ENCODE peak calls at places on chromosomes 13 and 19, in ten cellular contexts. J is stimulated activated CD4-positive, alpha-beta T cell treated with anti-CD3 and anti-CD28 coated beads, Interleukin-4, amount 100 ng/mL, for 1 hour; U is NCI-H524 treated with DMSO at 0.1 percent for 48 hours; V is caudate nucleus; R is hippocampal formation; W is mucosa of descending colon; G is activated CD4-positive, alpha-beta T cell treated with anti-CD3 and anti-CD28 coated beads for 1 hour; C is T follicular helper cell; A is GM20000; B is keratinocyte. N is an unnamed sample.

GRCh38 chr13:71087006-71087405 is 780.0 kb downstream of the DACH1 start:
- DNase-seq in C (no peak), B (no peak), J (no peak), U (no peak), R (no peak), W (no peak), A (no peak), V (no peak), G (no peak), N (no peak)

GRCh38 chr19:58407658-58408151 is 744 bp upstream of the ZNF584 start:
- DNase-seq in U (no peak), C (no peak), V (no peak), B (no peak), W (no peak), R (no peak), A (peak; percentile 34), G (no peak), J (no peak), N (no peak)

GRCh38 chr13:71935166-71935840 is 68.3 kb upstream of the DACH1 start:
- DNase-seq in G (no peak), R (no peak), V (no peak), A (no peak), J (no peak), B (no peak), C (no peak), W (no peak), U (no peak), N (no peak)

GRCh38 chr13:24307211-24308067 is 1.9 kb upstream of the C1QTNF9 start:
- DNase-seq in G (no peak), W (peak; percentile 49), U (no peak), J (no peak), B (no peak), R (no peak), V (no peak), A (no peak), C (no peak), N (no peak)

GRCh38 chr19:44202470-44202869 is 9.9 kb upstream of the ZNF227 start:
- DNase-seq in G (no peak), R (no peak), V (no peak), W (no peak), A (no peak), C (no peak), J (no peak), U (no peak), B (no peak), N (no peak)

GRCh38 chr13:102608944-102609343 is 12.2 kb downstream of the TPP2 start:
- DNase-seq in V (no peak), G (no peak), W (no peak), U (no peak), B (peak; percentile 45), A (no peak), R (no peak), J (no peak), C (no peak), N (no peak)

GRCh38 chr13:53783466-53783865 is 754.9 kb downstream of the OLFM4 start:
- DNase-seq in U (peak; percentile 66), W (no peak), J (no peak), V (no peak), B (no peak), C (no peak), R (no peak), G (no peak), A (no peak), N (no peak)

GRCh38 chr13:26927511-26927910 is 166.9 kb upstream of the GPR12 start:
- DNase-seq in B (no peak), U (no peak), G (no peak), W (no peak), J (no peak), V (no peak), C (no peak), R (no peak), A (no peak), N (no peak)

GRCh38 chr13:41848435-41849255 is 112.3 kb downstream of the VWA8 start:
- DNase-seq in J (no peak), W (no peak), R (no peak), G (no peak), V (no peak), C (no peak), B (no peak), A (no peak), U (no peak), N (no peak)

GRCh38 chr19:32891609-32892008 is 22.0 kb upstream of the SLC7A9 start:
- DNase-seq in C (no peak), J (no peak), V (no peak), A (no peak), B (no peak), W (no peak), U (no peak), G (no peak), R (no peak), N (no peak)

GRCh38 chr19:38003427-38004099 is 96.6 kb downstream of the SIPA1L3 start:
- DNase-seq in A (no peak), V (peak; percentile 70), B (no peak), C (no peak), U (peak; percentile 76), W (peak; percentile 48), J (peak; percentile 9), G (no peak), R (peak; percentile 43), N (peak; percentile 70)

GRCh38 chr13:99606322-99607089 is 105.2 kb downstream of the TM9SF2 start:
- DNase-seq in G (peak; percentile 86), J (peak; percentile 91), V (peak; percentile 95), A (peak; percentile 96), W (peak; percentile 93), U (no peak), R (peak; percentile 81), B (peak; percentile 19), C (peak; percentile 85), N (peak; percentile 91)

GRCh38 chr19:2805261-2805900 is 14.3 kb upstream of the ZNF554 start:
- DNase-seq in B (no peak), U (no peak), J (no peak), W (no peak), A (no peak), R (no peak), C (no peak), V (no peak), G (no peak), N (no peak)

GRCh38 chr19:20315543-20315942 is 148.5 kb downstream of the ZNF486 start:
- DNase-seq in W (no peak), G (no peak), R (no peak), A (no peak), C (no peak), V (no peak), B (no peak), U (no peak), J (no peak), N (peak; percentile 61)

GRCh38 chr19:18788782-18789421 is 2.2 kb downstream of the COMP start:
- DNase-seq in J (no peak), B (no peak), U (no peak), C (no peak), W (no peak), G (no peak), R (no peak), V (no peak), A (no peak), N (no peak)

GRCh38 chr13:110245421-110245899 is 61.5 kb downstream of the COL4A1 start:
- DNase-seq in G (no peak), B (no peak), C (no peak), W (no peak), A (no peak), U (no peak), R (no peak), J (no peak), V (no peak), N (no peak)

GRCh38 chr19:13906525-13906904 is 514 bp downstream of the CC2D1A start:
- DNase-seq in B (no peak), G (peak; percentile 21), U (no peak), R (no peak), A (peak; percentile 53), C (peak; percentile 26), V (no peak), J (peak; percentile 35), W (peak; percentile 83), N (no peak)

GRCh38 chr13:71964491-71965108 is 97.6 kb upstream of the DACH1 start:
- DNase-seq in W (no peak), G (no peak), A (no peak), V (no peak), B (no peak), U (peak; percentile 16), C (no peak), J (no peak), R (no peak), N (no peak)

GRCh38 chr19:38877781-38878574 is at the start of gene RINL:
- DNase-seq in V (no peak), R (no peak), U (peak; percentile 85), W (peak; percentile 53), J (peak; percentile 70), B (no peak), G (peak; percentile 52), C (peak; percentile 56), A (peak; percentile 87), N (no peak)

GRCh38 chr19:36986601-36987000 is 70.5 kb downstream of the ZNF568 start:
- DNase-seq in G (no peak), C (no peak), J (no peak), A (no peak), B (no peak), R (no peak), V (no peak), U (no peak), W (no peak), N (no peak)

GRCh38 chr13:24356270-24356669 is 46.9 kb downstream of the C1QTNF9 start:
- DNase-seq in J (no peak), G (no peak), C (no peak), A (no peak), W (no peak), R (no peak), U (no peak), B (no peak), V (no peak), N (no peak)

N was measured in adrenal gland.